ENCODE peak calls at places on chromosomes 6 and 20, in five cellular contexts. Z, R, P, T and Q are unnamed samples.

GRCh38 chr6:129981598-129981997 is 36.8 kb upstream of the L3MBTL3 start:
- DNase-seq in Z (no peak), R (peak; percentile 15), P (no peak), T (no peak), Q (no peak)

GRCh38 chr6:46985943-46986342 is 56.2 kb downstream of the ADGRF1 start:
- DNase-seq in Z (no peak), R (no peak), P (no peak), T (no peak), Q (no peak)

GRCh38 chr6:11975353-11975977 is 36.6 kb upstream of the HIVEP1 start:
- DNase-seq in Z (no peak), R (no peak), P (peak; percentile 45), T (no peak), Q (no peak)

GRCh38 chr6:81741689-81742088 is 10.8 kb downstream of the TENT5A start:
- DNase-seq in Z (no peak), R (no peak), P (no peak), T (no peak), Q (no peak)

GRCh38 chr20:59932616-59933295 is 681 bp downstream of the SYCP2 start:
- DNase-seq in Z (no peak), R (no peak), P (no peak), T (peak; percentile 10), Q (no peak)

GRCh38 chr6:75656479-75656878 is 54.8 kb downstream of the SENP6 start:
- DNase-seq in Z (no peak), R (no peak), P (no peak), T (no peak), Q (no peak)

GRCh38 chr20:19661717-19662637 is 96.1 kb upstream of the RIN2 start:
- DNase-seq in Z (no peak), R (peak; percentile 55), P (peak; percentile 43), T (peak; percentile 40), Q (peak; percentile 52)

GRCh38 chr6:69953491-69953890 is 87.1 kb downstream of the COL19A1 start:
- DNase-seq in Z (no peak), R (no peak), P (no peak), T (no peak), Q (no peak)

GRCh38 chr20:11852801-11853200 is 64.9 kb upstream of the BTBD3 start:
- DNase-seq in Z (no peak), R (peak; percentile 2), P (no peak), T (no peak), Q (no peak)

GRCh38 chr6:30720738-30721197 is 616 bp downstream of the TUBB start:
- DNase-seq in Z (peak; percentile 40), R (peak; percentile 58), P (peak; percentile 77), T (peak; percentile 73), Q (peak; percentile 42)

GRCh38 chr20:16245879-16246278 is 327.4 kb downstream of the KIF16B start:
- DNase-seq in Z (no peak), R (no peak), P (no peak), T (no peak), Q (no peak)

GRCh38 chr6:117549606-117550005 is 52.7 kb downstream of the GOPC start:
- DNase-seq in Z (no peak), R (no peak), P (no peak), T (no peak), Q (no peak)

GRCh38 chr6:137536104-137536773 is 42.0 kb upstream of the OLIG3 start:
- DNase-seq in Z (no peak), R (no peak), P (no peak), T (no peak), Q (no peak)

GRCh38 chr6:3190056-3190455 is 32.7 kb upstream of the TUBB2A start:
- DNase-seq in Z (no peak), R (no peak), P (no peak), T (no peak), Q (no peak)

GRCh38 chr6:39770476-39770875 is 21.7 kb upstream of the DAAM2 start:
- DNase-seq in Z (no peak), R (no peak), P (no peak), T (no peak), Q (no peak)

GRCh38 chr6:53752856-53753255 is 41.9 kb upstream of the LRRC1 start:
- DNase-seq in Z (no peak), R (no peak), P (no peak), T (no peak), Q (no peak)

GRCh38 chr6:38185244-38185643 is 365.7 kb downstream of the ZFAND3 start:
- DNase-seq in Z (no peak), R (no peak), P (no peak), T (no peak), Q (no peak)

GRCh38 chr6:66199146-66199545 is 492.1 kb upstream of the EYS start:
- DNase-seq in Z (no peak), R (no peak), P (no peak), T (no peak), Q (no peak)

GRCh38 chr6:32086661-32087573 is 22.2 kb downstream of the TNXB start:
- DNase-seq in Z (no peak), R (peak; percentile 73), P (peak; percentile 55), T (no peak), Q (no peak)

GRCh38 chr6:24766685-24767462 is 7.9 kb upstream of the GMNN start:
- DNase-seq in Z (no peak), R (peak; percentile 36), P (no peak), T (no peak), Q (no peak)

GRCh38 chr20:17499041-17499440 is 32.1 kb downstream of the BFSP1 start:
- DNase-seq in Z (no peak), R (no peak), P (no peak), T (no peak), Q (no peak)

GRCh38 chr20:43955244-43956191 is 40.9 kb downstream of the TOX2 start:
- DNase-seq in Z (no peak), R (peak; percentile 86), P (peak; percentile 49), T (no peak), Q (no peak)

GRCh38 chr6:22062807-22063408 is 233.9 kb downstream of the PRL start:
- DNase-seq in Z (no peak), R (no peak), P (peak; percentile 63), T (no peak), Q (no peak)

GRCh38 chr6:29631860-29632731 is 887 bp downstream of the GABBR1 start:
- DNase-seq in Z (peak; percentile 41), R (peak; percentile 71), P (peak; percentile 60), T (peak; percentile 77), Q (peak; percentile 47)

GRCh38 chr6:77463308-77463880 is at the start of gene HTR1B:
- DNase-seq in Z (no peak), R (no peak), P (no peak), T (no peak), Q (peak; percentile 15)

GRCh38 chr6:9254251-9254650 is 818.9 kb upstream of the SLC35B3 start:
- DNase-seq in Z (no peak), R (no peak), P (no peak), T (no peak), Q (no peak)

GRCh38 chr20:63958964-63959698 is 2.9 kb upstream of the UCKL1 start:
- DNase-seq in Z (no peak), R (no peak), P (no peak), T (no peak), Q (no peak)

GRCh38 chr20:23626040-23626620 is 11.6 kb downstream of the CST3 start:
- DNase-seq in Z (no peak), R (no peak), P (no peak), T (no peak), Q (no peak)

GRCh38 chr6:41560440-41561192 is 14.4 kb downstream of the FOXP4 start:
- DNase-seq in Z (peak; percentile 64), R (no peak), P (peak; percentile 88), T (peak; percentile 75), Q (no peak)

GRCh38 chr6:84428300-84428907 is 201.0 kb upstream of the CEP162 start:
- DNase-seq in Z (no peak), R (peak; percentile 67), P (peak; percentile 17), T (peak; percentile 37), Q (peak; percentile 43)

GRCh38 chr20:2335096-2335495 is 39.3 kb downstream of the TGM3 start:
- DNase-seq in Z (no peak), R (no peak), P (no peak), T (no peak), Q (no peak)